ENCODE peak calls at places on chromosomes 16 and 17, in four cellular contexts. One of them, this sample, is unnamed.

GRCh38 chr16:83937267-83937666 is 15.8 kb upstream of the OSGIN1 start:
- DNase-seq in IMR-90: no peak
- DNase-seq in K562: no peak
- DNase-seq in HAP-1: no peak
- DNase-seq in this sample: no peak

GRCh38 chr16:3780570-3780969 is 63.2 kb upstream of the TRAP1 start:
- DNase-seq in K562: no peak
- DNase-seq in HAP-1: no peak
- DNase-seq in IMR-90: peak; percentile 19
- DNase-seq in this sample: no peak

GRCh38 chr16:87227651-87228015 is 89.6 kb downstream of the C16orf95 start:
- DNase-seq in K562: no peak
- DNase-seq in IMR-90: no peak
- DNase-seq in HAP-1: no peak
- DNase-seq in this sample: no peak

GRCh38 chr17:57245786-57246185 is 10.5 kb upstream of the MSI2 start:
- DNase-seq in IMR-90: no peak
- DNase-seq in HAP-1: no peak
- DNase-seq in K562: no peak
- DNase-seq in this sample: no peak

GRCh38 chr17:49224198-49224996 is 6.2 kb downstream of the PHOSPHO1 start:
- DNase-seq in IMR-90: no peak
- DNase-seq in HAP-1: no peak
- DNase-seq in K562: no peak
- DNase-seq in this sample: no peak

GRCh38 chr17:21535686-21536085 is 156.6 kb upstream of the KCNJ18 start:
- DNase-seq in K562: no peak
- DNase-seq in IMR-90: no peak
- DNase-seq in HAP-1: no peak
- DNase-seq in this sample: no peak

GRCh38 chr16:3536271-3536671 is 35.5 kb downstream of the CLUAP1 start:
- DNase-seq in IMR-90: peak; percentile 93
- DNase-seq in HAP-1: no peak
- DNase-seq in K562: no peak
- DNase-seq in this sample: no peak

GRCh38 chr16:12573730-12574383 is 229.8 kb downstream of the CPPED1 start:
- DNase-seq in K562: peak; percentile 87
- DNase-seq in HAP-1: peak; percentile 23
- DNase-seq in IMR-90: no peak
- DNase-seq in this sample: peak; percentile 18

GRCh38 chr16:11602321-11602720 is 15.6 kb upstream of the LITAF start:
- DNase-seq in HAP-1: no peak
- DNase-seq in IMR-90: no peak
- DNase-seq in K562: no peak
- DNase-seq in this sample: no peak

GRCh38 chr17:50270430-50271172 is 3.7 kb upstream of the TMEM92 start:
- DNase-seq in K562: no peak
- DNase-seq in IMR-90: peak; percentile 81
- DNase-seq in HAP-1: no peak
- DNase-seq in this sample: no peak

GRCh38 chr16:56519459-56520250 is at the start of gene BBS2:
- DNase-seq in IMR-90: peak; percentile 71
- DNase-seq in K562: peak; percentile 87
- DNase-seq in HAP-1: peak; percentile 91
- DNase-seq in this sample: peak; percentile 48

GRCh38 chr16:81293909-81294802 is 20.6 kb upstream of the GAN start:
- DNase-seq in IMR-90: peak; percentile 44
- DNase-seq in K562: no peak
- DNase-seq in HAP-1: no peak
- DNase-seq in this sample: no peak

GRCh38 chr17:30380643-30381419 is 2.1 kb downstream of the CPD start:
- DNase-seq in IMR-90: no peak
- DNase-seq in HAP-1: no peak
- DNase-seq in K562: no peak
- DNase-seq in this sample: no peak

GRCh38 chr16:86732621-86733297 is 154.4 kb downstream of the FOXL1 start:
- DNase-seq in IMR-90: peak; percentile 53
- DNase-seq in K562: no peak
- DNase-seq in HAP-1: no peak
- DNase-seq in this sample: peak; percentile 27

GRCh38 chr16:7470344-7470743 is 137.7 kb downstream of the RBFOX1 start:
- DNase-seq in IMR-90: no peak
- DNase-seq in K562: no peak
- DNase-seq in HAP-1: no peak
- DNase-seq in this sample: no peak

GRCh38 chr17:12850996-12851395 is 61.7 kb downstream of the ARHGAP44 start:
- DNase-seq in IMR-90: no peak
- DNase-seq in HAP-1: no peak
- DNase-seq in K562: no peak
- DNase-seq in this sample: no peak

GRCh38 chr17:50363217-50364060 is 9.5 kb downstream of the MRPL27 start:
- DNase-seq in IMR-90: peak; percentile 35
- DNase-seq in HAP-1: peak; percentile 73
- DNase-seq in K562: no peak
- DNase-seq in this sample: peak; percentile 91

GRCh38 chr17:47850692-47851573 is at the start of gene SP6:
- DNase-seq in IMR-90: peak; percentile 51
- DNase-seq in HAP-1: peak; percentile 59
- DNase-seq in K562: peak; percentile 91
- DNase-seq in this sample: no peak

GRCh38 chr17:76207670-76208069 is 32.6 kb downstream of the RNF157 start:
- DNase-seq in K562: no peak
- DNase-seq in IMR-90: no peak
- DNase-seq in HAP-1: no peak
- DNase-seq in this sample: no peak

GRCh38 chr17:62933986-62934385 is 32.0 kb upstream of the TANC2 start:
- DNase-seq in IMR-90: no peak
- DNase-seq in HAP-1: no peak
- DNase-seq in K562: no peak
- DNase-seq in this sample: no peak

GRCh38 chr16:64445649-64446048 is 676.2 kb downstream of the CDH11 start:
- DNase-seq in K562: no peak
- DNase-seq in IMR-90: peak; percentile 11
- DNase-seq in HAP-1: no peak
- DNase-seq in this sample: no peak

GRCh38 chr16:27792486-27793275 is 242.7 kb downstream of the KATNIP start:
- DNase-seq in IMR-90: no peak
- DNase-seq in K562: no peak
- DNase-seq in HAP-1: no peak
- DNase-seq in this sample: no peak

GRCh38 chr16:49491111-49491670 is 117.6 kb downstream of the C16orf78 start:
- DNase-seq in K562: no peak
- DNase-seq in IMR-90: no peak
- DNase-seq in HAP-1: no peak
- DNase-seq in this sample: no peak

GRCh38 chr17:80948091-80948960 is 43.3 kb upstream of the CHMP6 start:
- DNase-seq in IMR-90: no peak
- DNase-seq in HAP-1: no peak
- DNase-seq in K562: no peak
- DNase-seq in this sample: no peak

GRCh38 chr16:50563989-50564388 is 15.8 kb downstream of the NKD1 start:
- DNase-seq in K562: no peak
- DNase-seq in HAP-1: no peak
- DNase-seq in IMR-90: no peak
- DNase-seq in this sample: no peak

GRCh38 chr16:58331024-58331707 is 36.3 kb upstream of the PRSS54 start:
- DNase-seq in K562: peak; percentile 25
- DNase-seq in IMR-90: no peak
- DNase-seq in HAP-1: peak; percentile 14
- DNase-seq in this sample: no peak

GRCh38 chr17:3636154-3636907 is at the start of the genes CTNS and SHPK:
- DNase-seq in IMR-90: peak; percentile 94
- DNase-seq in HAP-1: peak; percentile 97
- DNase-seq in K562: peak; percentile 92
- DNase-seq in this sample: peak; percentile 67

GRCh38 chr17:2710804-2711607 is 558 bp downstream of the CLUH start:
- DNase-seq in IMR-90: no peak
- DNase-seq in HAP-1: peak; percentile 45
- DNase-seq in K562: peak; percentile 67
- DNase-seq in this sample: no peak

GRCh38 chr17:48627625-48628510 is 1.7 kb upstream of the HOXB9 start:
- DNase-seq in IMR-90: no peak
- DNase-seq in HAP-1: no peak
- DNase-seq in K562: no peak
- DNase-seq in this sample: no peak

GRCh38 chr16:57084996-57085395 is 7.4 kb upstream of the CPNE2 start:
- DNase-seq in IMR-90: no peak
- DNase-seq in HAP-1: no peak
- DNase-seq in K562: no peak
- DNase-seq in this sample: no peak

GRCh38 chr17:48261297-48261880 is 153.8 kb downstream of the SNX11 start:
- DNase-seq in K562: peak; percentile 65
- DNase-seq in IMR-90: peak; percentile 11
- DNase-seq in HAP-1: peak; percentile 67
- DNase-seq in this sample: peak; percentile 81

GRCh38 chr17:33469911-33470310 is 176.8 kb upstream of the ASIC2 start:
- DNase-seq in K562: no peak
- DNase-seq in IMR-90: peak; percentile 83
- DNase-seq in HAP-1: no peak
- DNase-seq in this sample: no peak

GRCh38 chr17:46766493-46767491 is 51.7 kb downstream of the WNT3 start:
- DNase-seq in K562: no peak
- DNase-seq in HAP-1: no peak
- DNase-seq in IMR-90: no peak
- DNase-seq in this sample: no peak

GRCh38 chr17:46763416-46763815 is 55.1 kb downstream of the WNT3 start:
- DNase-seq in HAP-1: no peak
- DNase-seq in IMR-90: no peak
- DNase-seq in K562: no peak
- DNase-seq in this sample: no peak

GRCh38 chr17:46764709-46765401 is 53.6 kb downstream of the WNT3 start:
- DNase-seq in IMR-90: peak; percentile 86
- DNase-seq in K562: peak; percentile 46
- DNase-seq in HAP-1: no peak
- DNase-seq in this sample: no peak

GRCh38 chr17:46764335-46764708 is 54.2 kb downstream of the WNT3 start:
- DNase-seq in K562: no peak
- DNase-seq in IMR-90: no peak
- DNase-seq in HAP-1: no peak
- DNase-seq in this sample: no peak

DNA sequence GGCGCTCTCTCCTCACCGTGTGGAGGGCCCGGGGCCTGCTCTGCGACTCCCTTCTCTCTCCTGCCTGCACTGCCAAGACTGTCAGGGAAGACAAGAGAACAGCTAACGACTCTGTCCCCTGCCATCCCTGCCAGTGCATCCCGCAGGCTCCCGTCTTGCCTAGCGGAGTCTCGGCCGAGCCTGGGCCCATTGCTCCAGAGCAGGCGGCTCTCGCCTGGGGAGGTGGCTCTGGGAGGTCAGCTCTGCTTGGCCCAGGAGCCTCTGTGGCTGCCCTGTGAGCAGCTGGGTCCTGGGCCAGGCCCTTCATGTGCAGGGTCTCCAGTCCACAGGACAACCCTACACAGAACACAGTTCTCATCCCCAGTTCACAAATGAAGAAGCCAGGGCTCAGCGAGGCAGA is 53.0 kb downstream of the WNT3 start:
- DNase-seq in K562: no peak
- DNase-seq in HAP-1: no peak
- DNase-seq in IMR-90: no peak
- DNase-seq in this sample: no peak
- H3K4me1 ChIP-seq in K562: peaks cover 30% of the 10 kb centered on the region
- H3K4me1 ChIP-seq in HAP-1: peaks cover 1% of the 10 kb centered on the region
- H3K4me1 ChIP-seq in IMR-90: peaks cover 14% of the 10 kb centered on the region
- H3K4me1 ChIP-seq in this sample: peaks cover 6% of the 10 kb centered on the region

GRCh38 chr17:75079023-75079373 is 8.8 kb upstream of the SLC16A5 start:
- DNase-seq in HAP-1: no peak
- DNase-seq in K562: no peak
- DNase-seq in IMR-90: no peak
- DNase-seq in this sample: no peak

GRCh38 chr17:75075597-75076253 is 12.0 kb upstream of the SLC16A5 start:
- DNase-seq in HAP-1: no peak
- DNase-seq in K562: no peak
- DNase-seq in IMR-90: no peak
- DNase-seq in this sample: no peak

GRCh38 chr17:75078097-75079022 is 9.4 kb upstream of the SLC16A5 start:
- DNase-seq in HAP-1: no peak
- DNase-seq in IMR-90: peak; percentile 78
- DNase-seq in K562: no peak
- DNase-seq in this sample: no peak

GRCh38 chr17:75077072-75077489 is 10.7 kb upstream of the SLC16A5 start:
- DNase-seq in IMR-90: no peak
- DNase-seq in HAP-1: no peak
- DNase-seq in K562: no peak
- DNase-seq in this sample: no peak

DNA sequence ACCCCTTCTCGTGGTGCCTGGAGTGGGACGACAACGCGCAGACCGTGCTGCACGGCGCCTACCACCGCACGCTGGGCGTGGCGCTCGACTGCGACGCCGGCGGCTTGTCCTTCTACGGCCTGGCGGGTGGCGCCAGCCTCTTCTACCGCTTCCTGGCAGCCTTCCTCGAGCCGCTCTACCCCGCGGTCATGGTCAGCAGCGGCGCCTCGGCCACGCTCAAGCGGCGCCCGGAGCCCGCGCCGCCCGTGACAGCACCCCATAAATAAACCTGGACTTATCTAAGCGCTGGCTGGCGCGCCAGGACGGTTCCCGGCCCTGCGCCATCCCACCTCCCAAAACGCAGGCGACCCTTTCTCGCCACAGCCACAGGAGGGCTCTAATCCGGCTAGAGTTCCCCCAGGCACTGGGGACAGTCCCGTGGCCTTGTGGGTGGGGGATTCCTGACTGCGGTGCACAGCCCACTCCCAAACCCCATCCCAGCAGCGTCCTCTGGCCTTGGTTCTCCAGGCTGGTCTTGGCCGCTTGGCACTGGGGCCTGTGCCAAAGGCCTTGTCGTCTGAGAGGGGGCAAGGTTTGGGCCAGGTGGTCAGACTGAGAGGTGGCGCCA is 10.2 kb upstream of the SLC16A5 start:
- DNase-seq in K562: no peak
- DNase-seq in IMR-90: no peak
- DNase-seq in HAP-1: no peak
- DNase-seq in this sample: no peak
- H3K4me3 ChIP-seq in K562: no peak overlapping the region
- H3K4me3 ChIP-seq in IMR-90: no peak overlapping the region
- H3K4me3 ChIP-seq in HAP-1: no peak overlapping the region
- H3K4me3 ChIP-seq in this sample: no peak overlapping the region

GRCh38 chr16:10408824-10409381 is 23.0 kb downstream of the ATF7IP2 start:
- DNase-seq in IMR-90: no peak
- DNase-seq in HAP-1: no peak
- DNase-seq in K562: no peak
- DNase-seq in this sample: no peak
- H3K9me3 ChIP-seq in IMR-90: peaks cover 10% of the 10 kb centered on the region
- H3K9me3 ChIP-seq in HAP-1: peaks cover 4% of the 10 kb centered on the region
- H3K9me3 ChIP-seq in K562: peaks cover 48% of the 10 kb centered on the region
- H3K9me3 ChIP-seq in this sample: peaks cover 3% of the 10 kb centered on the region

DNA sequence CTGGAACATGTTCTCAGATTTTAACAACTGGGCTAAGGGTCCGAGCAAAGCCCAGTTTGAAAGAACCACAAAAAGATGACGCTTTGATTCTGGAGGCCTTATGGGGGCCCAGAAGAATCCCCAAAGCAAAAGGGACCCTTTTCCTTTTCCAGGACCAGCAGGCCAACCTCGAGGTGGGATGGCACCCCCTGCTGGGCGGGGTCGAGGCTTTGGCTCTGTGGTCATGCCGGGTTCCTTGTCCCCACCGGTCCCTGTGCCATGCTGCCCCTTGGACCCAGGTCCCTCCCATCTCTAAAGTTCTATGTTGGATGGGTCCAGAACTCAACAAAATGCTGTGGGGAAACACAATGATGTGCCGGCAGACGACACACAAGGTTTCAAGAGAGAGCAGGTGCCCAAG is 30.9 kb downstream of the TMEM204 start:
- DNase-seq in K562: peak; percentile 58
- DNase-seq in HAP-1: no peak
- DNase-seq in IMR-90: no peak
- DNase-seq in this sample: no peak
- H3K4me1 ChIP-seq in K562: no peaks in the 10 kb centered on the region
- H3K4me1 ChIP-seq in HAP-1: peaks cover 14% of the 10 kb centered on the region
- H3K4me1 ChIP-seq in IMR-90: no peaks in the 10 kb centered on the region
- H3K4me1 ChIP-seq in this sample: no peaks in the 10 kb centered on the region

This sample was measured in iPS DF 6.9.